ENCODE peak calls at places on chromosomes 11 and 22, in seven cellular contexts. Z is HL-60, F is spleen, K is HFFc6, X is GM06990, B is stomach, P is mucosa of descending colon. D is an unnamed sample.

GRCh38 chr11:11731311-11732083 is 109.7 kb upstream of the GALNT18 start:
- DNase-seq in P (no peak), F (no peak), X (no peak), Z (no peak), B (no peak), K (peak; percentile 64), D (peak; percentile 37)

GRCh38 chr11:2266586-2267305 is 3.6 kb downstream of the ASCL2 start:
- DNase-seq in F (no peak), P (peak; percentile 22), X (no peak), Z (no peak), K (no peak), B (no peak), D (no peak)

GRCh38 chr11:128207861-128208321 is 379.5 kb downstream of the ETS1 start:
- DNase-seq in X (no peak), F (no peak), K (peak; percentile 74), P (no peak), Z (no peak), B (no peak), D (peak; percentile 92)

GRCh38 chr22:18110194-18110943 is at the start of gene TUBA8:
- DNase-seq in F (peak; percentile 77), X (peak; percentile 85), Z (no peak), K (no peak), B (peak; percentile 75), P (peak; percentile 57), D (no peak)

GRCh38 chr11:95655544-95655943 is 134.0 kb downstream of the FAM76B start:
- DNase-seq in B (no peak), F (no peak), P (no peak), X (no peak), K (no peak), Z (no peak), D (no peak)

GRCh38 chr11:35986958-35987357 is 43.1 kb downstream of the LDLRAD3 start:
- DNase-seq in Z (no peak), F (no peak), P (no peak), B (no peak), X (no peak), K (no peak), D (no peak)

GRCh38 chr11:124717786-124718634 is 21.7 kb upstream of the NRGN start:
- DNase-seq in X (peak; percentile 22), P (peak; percentile 32), K (no peak), Z (no peak), F (peak; percentile 74), B (no peak), D (no peak)

GRCh38 chr11:3950996-3951662 is 95.7 kb downstream of the STIM1 start:
- DNase-seq in Z (no peak), P (no peak), X (no peak), F (no peak), B (no peak), K (peak; percentile 35), D (no peak)

GRCh38 chr22:17214416-17215043 is 4.7 kb downstream of the ADA2 start:
- DNase-seq in F (no peak), P (no peak), X (no peak), Z (no peak), B (no peak), K (no peak), D (no peak)

GRCh38 chr22:38946771-38947170 is 10.6 kb upstream of the APOBEC3A start:
- DNase-seq in P (no peak), K (no peak), X (no peak), B (no peak), Z (no peak), F (no peak), D (no peak)

GRCh38 chr22:45608763-45609180 is 62.9 kb upstream of the ATXN10 start:
- DNase-seq in K (peak; percentile 85), Z (no peak), B (no peak), X (no peak), F (no peak), P (no peak), D (peak; percentile 88)

GRCh38 chr11:64989416-64989815 is 7.4 kb downstream of the BATF2 start:
- DNase-seq in Z (no peak), X (no peak), P (peak; percentile 23), K (no peak), F (peak; percentile 78), B (no peak), D (no peak)

GRCh38 chr11:69657911-69658605 is 17.1 kb downstream of the LTO1 start:
- DNase-seq in Z (no peak), K (no peak), F (peak; percentile 78), B (no peak), X (no peak), P (peak; percentile 18), D (no peak)
- TF ChIP-seq CTCF in Z (no peak), K (no peak), F (no peak), B (no peak), X (no peak), P (no peak), D (no peak)

DNA sequence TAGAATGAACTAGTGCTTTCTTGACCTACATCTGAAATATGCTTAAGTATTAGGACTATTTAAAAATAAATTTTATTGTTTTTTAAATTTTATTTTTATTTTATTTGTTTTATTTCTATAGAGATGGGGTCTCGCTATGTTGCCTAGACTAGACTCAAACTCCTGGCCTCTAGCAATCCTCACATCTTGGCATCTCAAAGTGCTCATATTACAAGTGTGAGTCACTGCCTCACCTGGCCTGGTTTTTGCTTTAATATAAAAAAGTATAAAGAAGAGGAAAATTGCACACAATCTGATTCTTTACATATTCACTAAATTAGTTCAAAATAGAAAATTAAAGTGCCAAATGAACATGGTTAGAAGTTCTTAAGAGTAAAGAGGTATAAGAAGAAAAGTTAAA is 37.5 kb downstream of the HEPHL1 start:
- DNase-seq in B (no peak), X (no peak), F (no peak), K (no peak), P (no peak), Z (no peak), D (no peak)
- TF ChIP-seq CTCF in B (no peak), X (no peak), F (no peak), K (no peak), P (no peak), Z (no peak), D (no peak)

GRCh38 chr11:134854391-134854991 is 442.4 kb upstream of the B3GAT1 start:
- DNase-seq in Z (no peak), X (no peak), P (no peak), B (no peak), F (no peak), K (no peak), D (no peak)
- TF ChIP-seq CTCF in Z (no peak), X (no peak), P (no peak), B (no peak), F (no peak), K (no peak), D (no peak)

GRCh38 chr11:125918140-125918840 is 14.0 kb downstream of the DDX25 start:
- DNase-seq in B (no peak), P (no peak), Z (no peak), X (no peak), K (no peak), F (no peak), D (no peak)
- TF ChIP-seq CTCF in B (no peak), P (no peak), Z (no peak), X (no peak), K (peak; percentile 39), F (no peak), D (no peak)

GRCh38 chr11:68020575-68020974 is 9.9 kb upstream of the NDUFS8 start:
- DNase-seq in B (peak; percentile 82), Z (no peak), X (no peak), F (no peak), K (no peak), P (no peak), D (no peak)
- TF ChIP-seq CTCF in B (no peak), Z (no peak), X (peak; percentile 26), F (no peak), K (peak; percentile 69), P (no peak), D (peak; percentile 49)

GRCh38 chr11:114426280-114426679 is 13.0 kb upstream of the REXO2 start:
- DNase-seq in P (no peak), Z (no peak), K (no peak), X (no peak), B (peak; percentile 34), F (no peak), D (no peak)

GRCh38 chr11:114432893-114433292 is 6.4 kb upstream of the REXO2 start:
- DNase-seq in X (no peak), P (no peak), B (no peak), F (no peak), Z (no peak), K (no peak), D (no peak)

GRCh38 chr11:114433376-114433775 is 5.9 kb upstream of the REXO2 start:
- DNase-seq in Z (no peak), P (no peak), K (no peak), B (no peak), F (no peak), X (no peak), D (no peak)

DNA sequence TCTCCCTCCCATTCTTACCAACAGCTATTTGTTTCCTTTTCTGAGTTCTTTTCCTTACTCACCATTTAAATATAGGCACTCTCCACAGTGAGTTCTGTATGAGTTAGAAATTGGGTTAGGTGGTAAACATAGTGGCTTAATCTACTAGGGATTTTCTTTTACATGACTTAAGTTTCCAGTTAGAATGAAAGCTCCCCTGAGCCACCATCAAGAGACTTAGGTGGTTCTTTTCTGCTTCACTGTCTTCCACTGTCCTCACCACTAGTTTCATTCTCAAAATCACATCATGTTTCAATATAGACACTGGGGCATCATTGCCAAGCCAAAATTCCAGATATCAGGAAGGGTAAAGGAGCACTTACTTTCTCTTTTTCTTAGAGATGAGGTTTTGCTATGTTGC is 9.0 kb upstream of the REXO2 start:
- DNase-seq in P (no peak), F (no peak), Z (no peak), K (no peak), B (no peak), X (no peak), D (no peak)
- TF ChIP-seq CTCF in P (no peak), F (no peak), Z (no peak), K (no peak), B (no peak), X (no peak), D (no peak)

GRCh38 chr11:18540207-18541009 is 13.7 kb upstream of the TSG101 start:
- DNase-seq in B (no peak), K (peak; percentile 21), X (no peak), P (no peak), F (no peak), Z (no peak), D (no peak)
- TF ChIP-seq CTCF in B (no peak), K (peak; percentile 75), X (peak; percentile 67), P (no peak), F (peak; percentile 24), Z (peak; percentile 10), D (peak; percentile 45)

GRCh38 chr11:41842673-41843072 is 383.2 kb upstream of the LRRC4C start:
- DNase-seq in B (no peak), P (no peak), F (no peak), Z (no peak), X (no peak), K (no peak), D (no peak)

GRCh38 chr11:41848349-41848748 is 388.9 kb upstream of the LRRC4C start:
- DNase-seq in P (no peak), X (no peak), F (no peak), K (no peak), B (no peak), Z (no peak), D (no peak)

GRCh38 chr11:41849250-41849649 is 389.8 kb upstream of the LRRC4C start:
- DNase-seq in Z (no peak), B (no peak), X (no peak), P (no peak), K (no peak), F (no peak), D (no peak)

DNA sequence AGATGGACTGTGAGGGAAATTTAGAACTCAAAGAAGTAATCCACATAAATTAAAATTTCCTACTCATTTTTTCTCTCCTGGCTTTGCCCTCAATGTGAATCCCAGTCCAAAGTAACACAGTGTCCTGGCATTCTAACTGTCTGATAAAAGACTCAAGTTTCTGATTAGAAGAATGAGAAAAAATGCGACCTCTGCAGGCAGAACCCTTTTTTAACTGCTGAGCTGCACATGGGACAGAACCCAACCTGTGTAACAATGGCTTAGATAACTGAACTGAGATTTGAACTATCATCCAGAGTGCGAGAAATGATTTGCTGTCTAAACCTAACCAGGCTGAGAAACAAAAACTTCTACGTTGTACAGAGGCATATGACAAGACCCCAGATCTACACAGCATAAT is 385.6 kb upstream of the LRRC4C start:
- DNase-seq in F (no peak), X (no peak), Z (no peak), B (no peak), P (no peak), K (no peak), D (no peak)
- TF ChIP-seq CTCF in F (no peak), X (no peak), Z (no peak), B (no peak), P (no peak), K (no peak), D (no peak)

D was measured in kidney epithelial cell.